ENCODE peak calls at places on chromosome 19, in ten cellular contexts. One of them, this sample, is unnamed.

GRCh38 chr19:39412100-39412866 is at the start of gene PLEKHG2:
- DNase-seq in Caco-2: peak
- DNase-seq in glutamatergic neuron: peak
- DNase-seq in neural progenitor cell: peak
- DNase-seq in CD4-positive, alpha-beta T cell: peak
- DNase-seq in neural crest cell: peak
- DNase-seq in heart right ventricle: peak
- DNase-seq in OCI-LY7: peak
- DNase-seq in nephron progenitor cell: peak
- DNase-seq in progenitor cell of endocrine pancreas: peak
- DNase-seq in this sample: peak

GRCh38 chr19:29324717-29325116 is 111.8 kb upstream of the UQCRFS1 start:
- DNase-seq in heart right ventricle: no peak
- DNase-seq in progenitor cell of endocrine pancreas: no peak
- DNase-seq in Caco-2: no peak
- DNase-seq in CD4-positive, alpha-beta T cell: no peak
- DNase-seq in nephron progenitor cell: no peak
- DNase-seq in glutamatergic neuron: no peak
- DNase-seq in neural crest cell: no peak
- DNase-seq in neural progenitor cell: no peak
- DNase-seq in OCI-LY7: no peak
- DNase-seq in this sample: peak

GRCh38 chr19:38841787-38842438 is 7.9 kb downstream of the HNRNPL start:
- DNase-seq in OCI-LY7: no peak
- DNase-seq in nephron progenitor cell: no peak
- DNase-seq in neural progenitor cell: no peak
- DNase-seq in heart right ventricle: no peak
- DNase-seq in Caco-2: no peak
- DNase-seq in neural crest cell: no peak
- DNase-seq in progenitor cell of endocrine pancreas: no peak
- DNase-seq in glutamatergic neuron: no peak
- DNase-seq in CD4-positive, alpha-beta T cell: peak
- DNase-seq in this sample: no peak

GRCh38 chr19:1904385-1905070 is 671 bp upstream of the ADAT3 start:
- DNase-seq in nephron progenitor cell: peak
- DNase-seq in neural progenitor cell: peak
- DNase-seq in progenitor cell of endocrine pancreas: peak
- DNase-seq in heart right ventricle: no peak
- DNase-seq in neural crest cell: no peak
- DNase-seq in OCI-LY7: peak
- DNase-seq in Caco-2: peak
- DNase-seq in glutamatergic neuron: no peak
- DNase-seq in CD4-positive, alpha-beta T cell: no peak
- DNase-seq in this sample: no peak

GRCh38 chr19:15436826-15437110 is 13.0 kb downstream of the WIZ start:
- DNase-seq in OCI-LY7: no peak
- DNase-seq in glutamatergic neuron: no peak
- DNase-seq in Caco-2: no peak
- DNase-seq in progenitor cell of endocrine pancreas: no peak
- DNase-seq in nephron progenitor cell: no peak
- DNase-seq in neural progenitor cell: no peak
- DNase-seq in neural crest cell: no peak
- DNase-seq in CD4-positive, alpha-beta T cell: no peak
- DNase-seq in heart right ventricle: no peak
- DNase-seq in this sample: no peak

GRCh38 chr19:7292950-7293794 is 1.0 kb downstream of the INSR start:
- DNase-seq in Caco-2: no peak
- DNase-seq in progenitor cell of endocrine pancreas: no peak
- DNase-seq in glutamatergic neuron: peak
- DNase-seq in neural progenitor cell: peak
- DNase-seq in heart right ventricle: peak
- DNase-seq in nephron progenitor cell: peak
- DNase-seq in neural crest cell: peak
- DNase-seq in CD4-positive, alpha-beta T cell: no peak
- DNase-seq in OCI-LY7: peak
- DNase-seq in this sample: no peak

GRCh38 chr19:33294058-33294798 is 8.1 kb downstream of the CEBPA start:
- DNase-seq in OCI-LY7: no peak
- DNase-seq in CD4-positive, alpha-beta T cell: no peak
- DNase-seq in neural progenitor cell: no peak
- DNase-seq in nephron progenitor cell: no peak
- DNase-seq in glutamatergic neuron: no peak
- DNase-seq in Caco-2: peak
- DNase-seq in progenitor cell of endocrine pancreas: no peak
- DNase-seq in neural crest cell: no peak
- DNase-seq in heart right ventricle: no peak
- DNase-seq in this sample: no peak

GRCh38 chr19:40393894-40394815 is 4.2 kb upstream of the HIPK4 start:
- DNase-seq in CD4-positive, alpha-beta T cell: no peak
- DNase-seq in heart right ventricle: no peak
- DNase-seq in nephron progenitor cell: no peak
- DNase-seq in glutamatergic neuron: no peak
- DNase-seq in neural progenitor cell: no peak
- DNase-seq in neural crest cell: no peak
- DNase-seq in progenitor cell of endocrine pancreas: no peak
- DNase-seq in OCI-LY7: no peak
- DNase-seq in Caco-2: no peak
- DNase-seq in this sample: no peak

GRCh38 chr19:38035515-38036495 is 128.8 kb downstream of the SIPA1L3 start:
- DNase-seq in Caco-2: no peak
- DNase-seq in progenitor cell of endocrine pancreas: no peak
- DNase-seq in nephron progenitor cell: peak
- DNase-seq in neural progenitor cell: no peak
- DNase-seq in OCI-LY7: no peak
- DNase-seq in CD4-positive, alpha-beta T cell: no peak
- DNase-seq in glutamatergic neuron: no peak
- DNase-seq in neural crest cell: no peak
- DNase-seq in heart right ventricle: no peak
- DNase-seq in this sample: no peak

GRCh38 chr19:23055501-23055900 is 52.5 kb upstream of the ZNF728 start:
- DNase-seq in neural progenitor cell: no peak
- DNase-seq in OCI-LY7: no peak
- DNase-seq in nephron progenitor cell: no peak
- DNase-seq in CD4-positive, alpha-beta T cell: no peak
- DNase-seq in neural crest cell: no peak
- DNase-seq in glutamatergic neuron: no peak
- DNase-seq in progenitor cell of endocrine pancreas: no peak
- DNase-seq in heart right ventricle: no peak
- DNase-seq in Caco-2: no peak
- DNase-seq in this sample: no peak

GRCh38 chr19:58476498-58477015 is 405 bp downstream of the ZNF446 start:
- DNase-seq in OCI-LY7: no peak
- DNase-seq in CD4-positive, alpha-beta T cell: no peak
- DNase-seq in heart right ventricle: peak
- DNase-seq in Caco-2: no peak
- DNase-seq in glutamatergic neuron: no peak
- DNase-seq in nephron progenitor cell: no peak
- DNase-seq in neural crest cell: no peak
- DNase-seq in neural progenitor cell: no peak
- DNase-seq in progenitor cell of endocrine pancreas: no peak
- DNase-seq in this sample: no peak

GRCh38 chr19:58477130-58477529 is 978 bp downstream of the ZNF446 start:
- DNase-seq in heart right ventricle: no peak
- DNase-seq in progenitor cell of endocrine pancreas: no peak
- DNase-seq in Caco-2: no peak
- DNase-seq in nephron progenitor cell: no peak
- DNase-seq in OCI-LY7: no peak
- DNase-seq in glutamatergic neuron: no peak
- DNase-seq in neural progenitor cell: no peak
- DNase-seq in neural crest cell: no peak
- DNase-seq in CD4-positive, alpha-beta T cell: no peak
- DNase-seq in this sample: no peak

GRCh38 chr19:58474291-58474996 is 1.7 kb upstream of the ZNF446 start:
- DNase-seq in progenitor cell of endocrine pancreas: no peak
- DNase-seq in neural progenitor cell: no peak
- DNase-seq in glutamatergic neuron: no peak
- DNase-seq in CD4-positive, alpha-beta T cell: no peak
- DNase-seq in OCI-LY7: no peak
- DNase-seq in heart right ventricle: no peak
- DNase-seq in Caco-2: no peak
- DNase-seq in nephron progenitor cell: no peak
- DNase-seq in neural crest cell: no peak
- DNase-seq in this sample: no peak

GRCh38 chr19:58474997-58475713 is 997 bp upstream of the ZNF446 start:
- DNase-seq in glutamatergic neuron: no peak
- DNase-seq in progenitor cell of endocrine pancreas: no peak
- DNase-seq in CD4-positive, alpha-beta T cell: no peak
- DNase-seq in OCI-LY7: no peak
- DNase-seq in neural progenitor cell: no peak
- DNase-seq in nephron progenitor cell: no peak
- DNase-seq in neural crest cell: no peak
- DNase-seq in heart right ventricle: no peak
- DNase-seq in Caco-2: no peak
- DNase-seq in this sample: no peak

GRCh38 chr19:58475714-58476497 is at the start of gene ZNF446:
- DNase-seq in CD4-positive, alpha-beta T cell: peak
- DNase-seq in heart right ventricle: peak
- DNase-seq in neural progenitor cell: peak
- DNase-seq in nephron progenitor cell: peak
- DNase-seq in Caco-2: peak
- DNase-seq in neural crest cell: peak
- DNase-seq in glutamatergic neuron: peak
- DNase-seq in OCI-LY7: peak
- DNase-seq in progenitor cell of endocrine pancreas: peak
- DNase-seq in this sample: peak
- TF ChIP-seq CTCF in CD4-positive, alpha-beta T cell: no peak
- TF ChIP-seq CTCF in heart right ventricle: no peak
- TF ChIP-seq CTCF in neural progenitor cell: no peak
- TF ChIP-seq CTCF in nephron progenitor cell: no peak
- TF ChIP-seq CTCF in Caco-2: no peak
- TF ChIP-seq CTCF in neural crest cell: no peak
- TF ChIP-seq CTCF in glutamatergic neuron: no peak
- TF ChIP-seq CTCF in OCI-LY7: peak
- TF ChIP-seq CTCF in progenitor cell of endocrine pancreas: no peak
- TF ChIP-seq CTCF in this sample: no peak

GRCh38 chr19:32224371-32225244 is 120.8 kb upstream of the ZNF507 start:
- DNase-seq in OCI-LY7: peak
- DNase-seq in neural crest cell: peak
- DNase-seq in Caco-2: no peak
- DNase-seq in heart right ventricle: peak
- DNase-seq in nephron progenitor cell: peak
- DNase-seq in glutamatergic neuron: peak
- DNase-seq in CD4-positive, alpha-beta T cell: peak
- DNase-seq in progenitor cell of endocrine pancreas: peak
- DNase-seq in neural progenitor cell: peak
- DNase-seq in this sample: peak
- TF ChIP-seq CTCF in OCI-LY7: peak
- TF ChIP-seq CTCF in neural crest cell: peak
- TF ChIP-seq CTCF in Caco-2: peak
- TF ChIP-seq CTCF in heart right ventricle: peak
- TF ChIP-seq CTCF in nephron progenitor cell: peak
- TF ChIP-seq CTCF in glutamatergic neuron: peak
- TF ChIP-seq CTCF in CD4-positive, alpha-beta T cell: peak
- TF ChIP-seq CTCF in progenitor cell of endocrine pancreas: peak
- TF ChIP-seq CTCF in neural progenitor cell: peak
- TF ChIP-seq CTCF in this sample: peak

DNA sequence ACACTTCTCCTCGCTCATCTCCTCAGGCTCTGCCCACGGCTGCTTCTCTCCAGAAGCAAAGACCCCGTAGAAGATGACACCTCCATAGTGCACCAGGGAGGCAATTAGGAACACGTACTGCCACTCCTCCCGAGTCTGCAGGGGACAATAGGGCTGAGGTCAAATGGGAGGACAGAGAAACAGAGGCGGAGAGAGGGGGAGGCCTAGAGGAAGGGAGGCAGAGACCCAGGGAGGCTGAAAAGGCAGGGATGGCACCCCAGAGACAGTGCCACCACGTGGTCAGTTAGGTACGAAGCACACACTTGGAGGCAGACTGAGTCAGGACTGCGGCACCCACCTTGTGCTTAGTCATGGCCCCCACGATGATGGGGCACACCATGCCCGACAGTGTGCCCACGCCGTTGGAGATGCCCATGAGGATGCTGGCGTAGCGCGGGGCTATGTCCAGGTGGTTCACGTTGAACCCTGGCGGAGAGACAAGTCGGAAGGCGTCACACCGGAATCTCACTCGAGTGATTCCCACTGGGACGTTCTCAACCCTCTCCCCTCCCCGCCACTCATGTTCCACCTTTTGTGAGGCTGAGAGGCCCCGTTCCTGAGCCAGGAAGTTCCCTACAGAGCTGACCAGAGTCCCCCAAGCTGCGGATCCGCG is 5.6 kb downstream of the GFY start:
- DNase-seq in Caco-2: no peak
- DNase-seq in heart right ventricle: no peak
- DNase-seq in progenitor cell of endocrine pancreas: no peak
- DNase-seq in OCI-LY7: peak
- DNase-seq in neural crest cell: no peak
- DNase-seq in nephron progenitor cell: no peak
- DNase-seq in neural progenitor cell: peak
- DNase-seq in glutamatergic neuron: no peak
- DNase-seq in CD4-positive, alpha-beta T cell: no peak
- DNase-seq in this sample: no peak
- TF ChIP-seq CTCF in Caco-2: peak
- TF ChIP-seq CTCF in heart right ventricle: no peak
- TF ChIP-seq CTCF in progenitor cell of endocrine pancreas: no peak
- TF ChIP-seq CTCF in OCI-LY7: peak
- TF ChIP-seq CTCF in neural crest cell: peak
- TF ChIP-seq CTCF in nephron progenitor cell: peak
- TF ChIP-seq CTCF in neural progenitor cell: peak
- TF ChIP-seq CTCF in glutamatergic neuron: no peak
- TF ChIP-seq CTCF in CD4-positive, alpha-beta T cell: peak
- TF ChIP-seq CTCF in this sample: peak

GRCh38 chr19:10817291-10818038 is 18.5 kb downstream of the TMED1 start:
- DNase-seq in heart right ventricle: peak
- DNase-seq in neural progenitor cell: no peak
- DNase-seq in OCI-LY7: no peak
- DNase-seq in nephron progenitor cell: no peak
- DNase-seq in progenitor cell of endocrine pancreas: no peak
- DNase-seq in CD4-positive, alpha-beta T cell: no peak
- DNase-seq in neural crest cell: no peak
- DNase-seq in glutamatergic neuron: no peak
- DNase-seq in Caco-2: no peak
- DNase-seq in this sample: peak

GRCh38 chr19:10818306-10819123 is 17.5 kb downstream of the TMED1 start:
- DNase-seq in nephron progenitor cell: no peak
- DNase-seq in progenitor cell of endocrine pancreas: no peak
- DNase-seq in glutamatergic neuron: no peak
- DNase-seq in OCI-LY7: no peak
- DNase-seq in neural crest cell: no peak
- DNase-seq in heart right ventricle: no peak
- DNase-seq in CD4-positive, alpha-beta T cell: no peak
- DNase-seq in neural progenitor cell: no peak
- DNase-seq in Caco-2: no peak
- DNase-seq in this sample: no peak

GRCh38 chr19:10819124-10820060 is 16.6 kb downstream of the TMED1 start:
- DNase-seq in nephron progenitor cell: no peak
- DNase-seq in neural crest cell: no peak
- DNase-seq in CD4-positive, alpha-beta T cell: no peak
- DNase-seq in glutamatergic neuron: no peak
- DNase-seq in neural progenitor cell: no peak
- DNase-seq in Caco-2: no peak
- DNase-seq in OCI-LY7: no peak
- DNase-seq in heart right ventricle: no peak
- DNase-seq in progenitor cell of endocrine pancreas: no peak
- DNase-seq in this sample: no peak

GRCh38 chr19:10816691-10817090 is 19.3 kb downstream of the TMED1 start:
- DNase-seq in OCI-LY7: no peak
- DNase-seq in progenitor cell of endocrine pancreas: no peak
- DNase-seq in nephron progenitor cell: no peak
- DNase-seq in neural progenitor cell: no peak
- DNase-seq in neural crest cell: no peak
- DNase-seq in heart right ventricle: no peak
- DNase-seq in Caco-2: no peak
- DNase-seq in glutamatergic neuron: no peak
- DNase-seq in CD4-positive, alpha-beta T cell: no peak
- DNase-seq in this sample: no peak

GRCh38 chr19:10820173-10820572 is 15.8 kb downstream of the TMED1 start:
- DNase-seq in heart right ventricle: no peak
- DNase-seq in progenitor cell of endocrine pancreas: no peak
- DNase-seq in nephron progenitor cell: no peak
- DNase-seq in neural progenitor cell: no peak
- DNase-seq in Caco-2: no peak
- DNase-seq in glutamatergic neuron: no peak
- DNase-seq in CD4-positive, alpha-beta T cell: no peak
- DNase-seq in neural crest cell: no peak
- DNase-seq in OCI-LY7: peak
- DNase-seq in this sample: no peak
- TF ChIP-seq CTCF in heart right ventricle: peak
- TF ChIP-seq CTCF in progenitor cell of endocrine pancreas: peak
- TF ChIP-seq CTCF in nephron progenitor cell: no peak
- TF ChIP-seq CTCF in neural progenitor cell: peak
- TF ChIP-seq CTCF in Caco-2: no peak
- TF ChIP-seq CTCF in glutamatergic neuron: peak
- TF ChIP-seq CTCF in CD4-positive, alpha-beta T cell: no peak
- TF ChIP-seq CTCF in neural crest cell: peak
- TF ChIP-seq CTCF in OCI-LY7: peak
- TF ChIP-seq CTCF in this sample: peak